ENCODE peak calls at places on chromosome 14, in four cellular contexts. M is uterus; E is CD4-positive, CD25-positive, alpha-beta regulatory T cell; C is IMR-90. K is an unnamed sample.

GRCh38 chr14:53865716-53866115 is 90.9 kb downstream of the BMP4 start:
- DNase-seq in M (no peak), E (no peak), C (no peak), K (no peak)

GRCh38 chr14:62807636-62808035 is 237.6 kb downstream of the KCNH5 start:
- DNase-seq in M (no peak), E (no peak), C (no peak), K (no peak)

GRCh38 chr14:68172664-68173063 is 353.1 kb downstream of the RAD51B start:
- DNase-seq in M (no peak), E (no peak), C (no peak), K (no peak)

GRCh38 chr14:81348086-81348485 is 52.0 kb downstream of the STON2 start:
- DNase-seq in M (no peak), E (no peak), C (no peak), K (no peak)

GRCh38 chr14:103867523-103867953 is 20.2 kb upstream of the PPP1R13B start:
- DNase-seq in M (no peak), E (no peak), C (no peak), K (peak; percentile 78)

GRCh38 chr14:66066991-66067788 is 419.0 kb upstream of the CCDC196 start:
- DNase-seq in M (no peak), E (no peak), C (no peak), K (no peak)

GRCh38 chr14:76710093-76711010 is 50.9 kb upstream of the VASH1 start:
- DNase-seq in M (no peak), E (peak; percentile 42), C (peak; percentile 59), K (peak; percentile 71)

GRCh38 chr14:73991097-73991496 is 28.0 kb downstream of the ENTPD5 start:
- DNase-seq in M (no peak), E (no peak), C (no peak), K (no peak)

GRCh38 chr14:92647499-92648279 is 100.7 kb downstream of the LGMN start:
- DNase-seq in M (no peak), E (no peak), C (peak; percentile 59), K (no peak)

GRCh38 chr14:99264691-99265090 is 7.3 kb downstream of the BCL11B start:
- DNase-seq in M (no peak), E (peak; percentile 50), C (no peak), K (no peak)

GRCh38 chr14:22509036-22509709 is 79.9 kb downstream of the DAD1 start:
- DNase-seq in M (no peak), E (no peak), C (no peak), K (no peak)

GRCh38 chr14:105480165-105480564 is 5.5 kb downstream of the CRIP2 start:
- DNase-seq in M (no peak), E (no peak), C (no peak), K (no peak)

GRCh38 chr14:33475623-33476022 is 475.3 kb downstream of the EGLN3 start:
- DNase-seq in M (no peak), E (peak; percentile 5), C (no peak), K (peak; percentile 62)

GRCh38 chr14:66092748-66093147 is 393.4 kb upstream of the CCDC196 start:
- DNase-seq in M (no peak), E (no peak), C (no peak), K (no peak)

GRCh38 chr14:73723799-73724621 is 9.8 kb upstream of the PNMA1 start:
- DNase-seq in M (peak; percentile 92), E (no peak), C (peak; percentile 97), K (peak; percentile 48)

GRCh38 chr14:67357583-67358354 is 1.8 kb downstream of the ATP6V1D start:
- DNase-seq in M (no peak), E (no peak), C (peak; percentile 30), K (peak; percentile 13)

GRCh38 chr14:68652433-68652690 is 140.5 kb downstream of the ZFP36L1 start:
- DNase-seq in M (no peak), E (no peak), C (no peak), K (no peak)

GRCh38 chr14:100297320-100298300 is 8.6 kb downstream of the SLC25A29 start:
- DNase-seq in M (peak; percentile 73), E (no peak), C (peak; percentile 88), K (peak; percentile 61)

GRCh38 chr14:69539631-69540410 is 34.9 kb downstream of the CCDC177 start:
- DNase-seq in M (no peak), E (no peak), C (peak; percentile 56), K (no peak)

GRCh38 chr14:64388533-64389243 is 535 bp downstream of the MTHFD1 start:
- DNase-seq in M (peak; percentile 42), E (no peak), C (peak; percentile 30), K (no peak)

GRCh38 chr14:103692871-103693270 is 22.4 kb downstream of the XRCC3 start:
- DNase-seq in M (peak; percentile 10), E (no peak), C (no peak), K (peak; percentile 43)

GRCh38 chr14:34843011-34843554 is 32.1 kb downstream of the BAZ1A start:
- DNase-seq in M (no peak), E (peak; percentile 46), C (peak; percentile 86), K (peak; percentile 11)

GRCh38 chr14:92105845-92106094 is 612 bp downstream of the ATXN3 start:
- DNase-seq in M (peak; percentile 55), E (no peak), C (no peak), K (no peak)

GRCh38 chr14:52547027-52547426 is 5.3 kb downstream of the TXNDC16 start:
- DNase-seq in M (no peak), E (no peak), C (no peak), K (no peak)

GRCh38 chr14:92877757-92878431 is 45.1 kb upstream of the CHGA start:
- DNase-seq in M (peak; percentile 53), E (no peak), C (no peak), K (peak; percentile 62)

GRCh38 chr14:65565948-65566347 is 153.4 kb downstream of the FUT8 start:
- DNase-seq in M (no peak), E (no peak), C (no peak), K (no peak)

GRCh38 chr14:36976571-36977023 is 195.8 kb downstream of the SLC25A21 start:
- DNase-seq in M (no peak), E (no peak), C (peak; percentile 37), K (no peak)

GRCh38 chr14:100341301-100342031 is 18.3 kb downstream of the SLC25A47 start:
- DNase-seq in M (no peak), E (no peak), C (peak; percentile 95), K (peak; percentile 64)

GRCh38 chr14:31692376-31692781 is 131.2 kb downstream of the NUBPL start:
- DNase-seq in M (no peak), E (no peak), C (peak; percentile 5), K (no peak)

GRCh38 chr14:51638071-51638944 is 13.4 kb upstream of the FRMD6 start:
- DNase-seq in M (no peak), E (no peak), C (no peak), K (peak; percentile 70)

GRCh38 chr14:78074546-78074945 is 95.6 kb upstream of the NRXN3 start:
- DNase-seq in M (no peak), E (no peak), C (no peak), K (no peak)

GRCh38 chr14:75430106-75430505 is 2.3 kb downstream of the JDP2 start:
- DNase-seq in M (peak; percentile 56), E (no peak), C (peak; percentile 59), K (no peak)
- H3K4me3 ChIP-seq in M (no peak overlapping the region), E (no peak overlapping the region), C (peak overlapping the region; percentile 58), K (no peak overlapping the region)

GRCh38 chr14:55133416-55133815 is 4.4 kb downstream of the LGALS3 start:
- DNase-seq in M (no peak), E (no peak), C (peak; percentile 43), K (peak; percentile 59)

GRCh38 chr14:55129086-55129427 is at the start of gene LGALS3:
- DNase-seq in M (peak; percentile 80), E (peak; percentile 74), C (peak; percentile 51), K (peak; percentile 94)

GRCh38 chr14:55130194-55130550 is 1.1 kb downstream of the LGALS3 start:
- DNase-seq in M (peak; percentile 43), E (no peak), C (peak; percentile 69), K (peak; percentile 69)

GRCh38 chr14:55129428-55130193 is 559 bp downstream of the LGALS3 start:
- DNase-seq in M (peak; percentile 71), E (peak; percentile 64), C (peak; percentile 74), K (peak; percentile 86)

DNA sequence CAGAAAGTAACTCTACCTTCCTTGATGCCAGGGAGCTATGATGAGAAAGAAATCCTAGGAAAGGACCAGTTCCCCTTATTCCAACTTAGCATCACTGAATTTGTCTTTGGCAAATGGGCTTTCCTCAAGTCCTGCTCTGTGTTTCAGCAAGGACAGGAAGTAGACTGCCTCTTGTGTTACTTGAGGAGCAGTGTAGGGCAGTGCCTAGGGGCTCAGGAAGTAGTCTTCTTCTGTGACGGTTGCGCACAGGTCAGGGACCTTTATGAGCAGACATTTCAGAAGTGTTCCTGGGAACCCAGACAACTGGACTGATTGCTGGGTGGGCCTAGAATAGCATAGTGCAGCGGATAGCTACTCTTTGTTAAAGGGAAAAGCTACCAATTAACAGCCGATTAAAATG is 2.7 kb downstream of the LGALS3 start:
- DNase-seq in M (no peak), E (peak; percentile 72), C (peak; percentile 22), K (no peak)
- H3K27me3 ChIP-seq in M (no peaks in the 10 kb centered on the region), E (no peaks in the 10 kb centered on the region), C (no peaks in the 10 kb centered on the region), K (peaks cover 34% of the 10 kb centered on the region)

GRCh38 chr14:101893759-101894158 is 70.6 kb upstream of the DYNC1H1 start:
- DNase-seq in M (no peak), E (no peak), C (no peak), K (no peak)

GRCh38 chr14:101889898-101890297 is 74.5 kb upstream of the DYNC1H1 start:
- DNase-seq in M (no peak), E (peak; percentile 26), C (no peak), K (no peak)

GRCh38 chr14:101894365-101895113 is 69.8 kb upstream of the DYNC1H1 start:
- DNase-seq in M (no peak), E (no peak), C (no peak), K (no peak)

GRCh38 chr14:101889366-101889765 is 75.0 kb upstream of the DYNC1H1 start:
- DNase-seq in M (no peak), E (no peak), C (no peak), K (no peak)

GRCh38 chr14:101891471-101891870 is 72.9 kb upstream of the DYNC1H1 start:
- DNase-seq in M (no peak), E (no peak), C (no peak), K (no peak)
- H3K36me3 ChIP-seq in M (no peaks in the 10 kb centered on the region), E (peaks cover 85% of the 10 kb centered on the region), C (peaks cover 50% of the 10 kb centered on the region), K (peaks cover 5% of the 10 kb centered on the region)

GRCh38 chr14:28768549-28768870 is 1.9 kb downstream of the FOXG1 start:
- DNase-seq in M (no peak), E (no peak), C (no peak), K (no peak)

GRCh38 chr14:28766505-28767238 is at the start of gene FOXG1:
- DNase-seq in M (no peak), E (no peak), C (no peak), K (peak; percentile 98)

GRCh38 chr14:28765907-28766504 is 581 bp upstream of the FOXG1 start:
- DNase-seq in M (no peak), E (no peak), C (no peak), K (peak; percentile 76)

GRCh38 chr14:28767851-28768548 is 1.4 kb downstream of the FOXG1 start:
- DNase-seq in M (no peak), E (peak; percentile 11), C (no peak), K (peak; percentile 90)

DNA sequence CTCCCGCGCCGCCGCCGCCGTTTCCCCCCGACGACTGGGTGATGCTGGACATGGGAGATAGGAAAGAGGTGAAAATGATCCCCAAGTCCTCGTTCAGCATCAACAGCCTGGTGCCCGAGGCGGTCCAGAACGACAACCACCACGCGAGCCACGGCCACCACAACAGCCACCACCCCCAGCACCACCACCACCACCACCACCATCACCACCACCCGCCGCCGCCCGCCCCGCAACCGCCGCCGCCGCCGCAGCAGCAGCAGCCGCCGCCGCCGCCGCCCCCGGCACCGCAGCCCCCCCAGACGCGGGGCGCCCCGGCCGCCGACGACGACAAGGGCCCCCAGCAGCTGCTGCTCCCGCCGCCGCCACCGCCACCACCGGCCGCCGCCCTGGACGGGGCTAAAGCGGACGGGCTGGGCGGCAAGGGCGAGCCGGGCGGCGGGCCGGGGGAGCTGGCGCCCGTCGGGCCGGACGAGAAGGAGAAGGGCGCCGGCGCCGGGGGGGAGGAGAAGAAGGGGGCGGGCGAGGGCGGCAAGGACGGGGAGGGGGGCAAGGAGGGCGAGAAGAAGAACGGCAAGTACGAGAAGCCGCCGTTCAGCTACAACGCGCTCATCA is 758 bp downstream of the FOXG1 start:
- DNase-seq in M (no peak), E (no peak), C (no peak), K (peak; percentile 68)
- H3K4me3 ChIP-seq in M (no peak overlapping the region), E (no peak overlapping the region), C (peak overlapping the region; percentile 10), K (peak overlapping the region; percentile 22)

K was measured in H7.